ENCODE peak calls at places on chromosomes 6 and 20, in nine cellular contexts. One of them, this sample, is unnamed. For H3K27me3, the result is how much of the 10 kb centered on the place peaks cover.

GRCh38 chr6:161833099-161833860 is 559.4 kb upstream of the AGPAT4 start:
- DNase-seq in HCT116: no peak
- DNase-seq in kidney epithelial cell: no peak
- DNase-seq in neural progenitor cell: no peak
- DNase-seq in cardiac muscle cell: no peak
- DNase-seq in Panc1: no peak
- DNase-seq in stomach: no peak
- DNase-seq in BJ: no peak
- DNase-seq in heart right ventricle: no peak
- DNase-seq in this sample: no peak

GRCh38 chr6:9532621-9533557 is 882.0 kb downstream of the TFAP2A start:
- DNase-seq in Panc1: no peak
- DNase-seq in kidney epithelial cell: no peak
- DNase-seq in cardiac muscle cell: no peak
- DNase-seq in BJ: peak
- DNase-seq in heart right ventricle: no peak
- DNase-seq in stomach: no peak
- DNase-seq in HCT116: no peak
- DNase-seq in neural progenitor cell: no peak
- DNase-seq in this sample: no peak

GRCh38 chr20:62117362-62117646 is 5.0 kb upstream of the LSM14B start:
- DNase-seq in stomach: no peak
- DNase-seq in heart right ventricle: no peak
- DNase-seq in kidney epithelial cell: no peak
- DNase-seq in cardiac muscle cell: no peak
- DNase-seq in neural progenitor cell: peak
- DNase-seq in Panc1: no peak
- DNase-seq in BJ: no peak
- DNase-seq in HCT116: no peak
- DNase-seq in this sample: no peak

GRCh38 chr20:46458891-46459750 is 52.7 kb upstream of the ELMO2 start:
- DNase-seq in HCT116: no peak
- DNase-seq in BJ: no peak
- DNase-seq in stomach: peak
- DNase-seq in kidney epithelial cell: no peak
- DNase-seq in cardiac muscle cell: peak
- DNase-seq in neural progenitor cell: peak
- DNase-seq in heart right ventricle: peak
- DNase-seq in Panc1: no peak
- DNase-seq in this sample: no peak

GRCh38 chr6:154277578-154278128 is 79.0 kb downstream of the IPCEF1 start:
- DNase-seq in cardiac muscle cell: no peak
- DNase-seq in Panc1: no peak
- DNase-seq in stomach: no peak
- DNase-seq in BJ: no peak
- DNase-seq in kidney epithelial cell: no peak
- DNase-seq in HCT116: no peak
- DNase-seq in heart right ventricle: no peak
- DNase-seq in neural progenitor cell: no peak
- DNase-seq in this sample: no peak

GRCh38 chr20:62117658-62118057 is 4.6 kb upstream of the LSM14B start:
- DNase-seq in stomach: peak
- DNase-seq in kidney epithelial cell: no peak
- DNase-seq in Panc1: no peak
- DNase-seq in HCT116: no peak
- DNase-seq in neural progenitor cell: peak
- DNase-seq in heart right ventricle: peak
- DNase-seq in cardiac muscle cell: peak
- DNase-seq in BJ: no peak
- DNase-seq in this sample: no peak

GRCh38 chr6:53484409-53485280 is 60.3 kb downstream of the GCLC start:
- DNase-seq in neural progenitor cell: peak
- DNase-seq in Panc1: peak
- DNase-seq in BJ: no peak
- DNase-seq in cardiac muscle cell: peak
- DNase-seq in stomach: peak
- DNase-seq in heart right ventricle: no peak
- DNase-seq in HCT116: peak
- DNase-seq in kidney epithelial cell: peak
- DNase-seq in this sample: no peak

GRCh38 chr6:3259491-3259958 is 778 bp downstream of the PSMG4 start:
- DNase-seq in kidney epithelial cell: no peak
- DNase-seq in Panc1: no peak
- DNase-seq in cardiac muscle cell: peak
- DNase-seq in BJ: no peak
- DNase-seq in stomach: peak
- DNase-seq in HCT116: no peak
- DNase-seq in heart right ventricle: peak
- DNase-seq in neural progenitor cell: peak
- DNase-seq in this sample: no peak

GRCh38 chr20:20548527-20549266 is 163.7 kb downstream of the RALGAPA2 start:
- DNase-seq in neural progenitor cell: no peak
- DNase-seq in kidney epithelial cell: no peak
- DNase-seq in Panc1: no peak
- DNase-seq in heart right ventricle: no peak
- DNase-seq in HCT116: no peak
- DNase-seq in cardiac muscle cell: no peak
- DNase-seq in stomach: peak
- DNase-seq in BJ: no peak
- DNase-seq in this sample: no peak

GRCh38 chr6:132598473-132598872 is 8.9 kb upstream of the TAAR5 start:
- DNase-seq in kidney epithelial cell: no peak
- DNase-seq in stomach: no peak
- DNase-seq in cardiac muscle cell: peak
- DNase-seq in neural progenitor cell: peak
- DNase-seq in BJ: no peak
- DNase-seq in HCT116: peak
- DNase-seq in Panc1: no peak
- DNase-seq in heart right ventricle: no peak
- DNase-seq in this sample: no peak

GRCh38 chr6:155883334-155883731 is 427.7 kb upstream of the NOX3 start:
- DNase-seq in stomach: no peak
- DNase-seq in cardiac muscle cell: no peak
- DNase-seq in kidney epithelial cell: no peak
- DNase-seq in HCT116: no peak
- DNase-seq in neural progenitor cell: no peak
- DNase-seq in heart right ventricle: no peak
- DNase-seq in BJ: no peak
- DNase-seq in Panc1: no peak
- DNase-seq in this sample: no peak

GRCh38 chr6:137165375-137166246 is 7.8 kb downstream of the IL22RA2 start:
- DNase-seq in HCT116: peak
- DNase-seq in cardiac muscle cell: no peak
- DNase-seq in kidney epithelial cell: no peak
- DNase-seq in stomach: peak
- DNase-seq in heart right ventricle: peak
- DNase-seq in neural progenitor cell: no peak
- DNase-seq in Panc1: no peak
- DNase-seq in BJ: no peak
- DNase-seq in this sample: no peak

GRCh38 chr6:131552572-131552971 is 20.5 kb upstream of the ARG1 start:
- DNase-seq in stomach: no peak
- DNase-seq in kidney epithelial cell: no peak
- DNase-seq in Panc1: no peak
- DNase-seq in neural progenitor cell: no peak
- DNase-seq in cardiac muscle cell: no peak
- DNase-seq in BJ: no peak
- DNase-seq in HCT116: no peak
- DNase-seq in heart right ventricle: no peak
- DNase-seq in this sample: no peak

GRCh38 chr20:16699287-16699686 is 30.5 kb upstream of the SNRPB2 start:
- DNase-seq in stomach: no peak
- DNase-seq in Panc1: no peak
- DNase-seq in cardiac muscle cell: peak
- DNase-seq in heart right ventricle: no peak
- DNase-seq in BJ: no peak
- DNase-seq in kidney epithelial cell: no peak
- DNase-seq in HCT116: no peak
- DNase-seq in neural progenitor cell: peak
- DNase-seq in this sample: no peak

GRCh38 chr20:16691381-16691780 is 38.4 kb upstream of the SNRPB2 start:
- DNase-seq in heart right ventricle: no peak
- DNase-seq in Panc1: no peak
- DNase-seq in BJ: no peak
- DNase-seq in cardiac muscle cell: no peak
- DNase-seq in stomach: no peak
- DNase-seq in neural progenitor cell: no peak
- DNase-seq in HCT116: no peak
- DNase-seq in kidney epithelial cell: no peak
- DNase-seq in this sample: no peak

GRCh38 chr20:16694176-16694575 is 35.6 kb upstream of the SNRPB2 start:
- DNase-seq in Panc1: no peak
- DNase-seq in kidney epithelial cell: no peak
- DNase-seq in cardiac muscle cell: no peak
- DNase-seq in BJ: no peak
- DNase-seq in HCT116: no peak
- DNase-seq in heart right ventricle: no peak
- DNase-seq in stomach: no peak
- DNase-seq in neural progenitor cell: no peak
- DNase-seq in this sample: no peak

GRCh38 chr20:16692442-16692841 is 37.4 kb upstream of the SNRPB2 start:
- DNase-seq in BJ: no peak
- DNase-seq in stomach: no peak
- DNase-seq in neural progenitor cell: no peak
- DNase-seq in cardiac muscle cell: no peak
- DNase-seq in Panc1: no peak
- DNase-seq in kidney epithelial cell: no peak
- DNase-seq in heart right ventricle: no peak
- DNase-seq in HCT116: no peak
- DNase-seq in this sample: no peak

DNA sequence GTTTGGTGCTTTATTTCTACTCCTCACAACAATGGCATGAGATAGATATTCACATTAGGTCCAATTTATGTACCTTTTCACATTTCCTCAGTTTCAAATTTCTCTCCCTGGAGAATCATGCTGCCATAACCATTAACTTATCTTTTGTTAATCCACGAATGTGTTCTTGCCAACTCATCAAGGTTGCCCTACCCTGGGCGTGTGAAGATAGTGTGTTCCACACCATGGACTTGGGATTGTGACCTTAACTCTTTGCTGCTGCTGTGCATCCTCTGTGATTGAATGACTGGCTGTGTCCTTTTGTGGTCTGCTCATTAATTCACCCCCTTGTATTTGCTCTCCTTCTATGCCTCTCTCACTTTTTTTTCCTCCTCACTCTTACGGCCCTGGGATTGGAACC is 34.2 kb upstream of the SNRPB2 start:
- DNase-seq in neural progenitor cell: no peak
- DNase-seq in HCT116: no peak
- DNase-seq in stomach: no peak
- DNase-seq in heart right ventricle: no peak
- DNase-seq in Panc1: no peak
- DNase-seq in kidney epithelial cell: no peak
- DNase-seq in BJ: no peak
- DNase-seq in cardiac muscle cell: no peak
- DNase-seq in this sample: no peak
- H3K27me3 ChIP-seq in neural progenitor cell: under half
- H3K27me3 ChIP-seq in HCT116: under half
- H3K27me3 ChIP-seq in stomach: under half
- H3K27me3 ChIP-seq in heart right ventricle: under half
- H3K27me3 ChIP-seq in Panc1: under half
- H3K27me3 ChIP-seq in kidney epithelial cell: under half
- H3K27me3 ChIP-seq in BJ: under half
- H3K27me3 ChIP-seq in cardiac muscle cell: under half
- H3K27me3 ChIP-seq in this sample: under half

GRCh38 chr6:24655229-24655628 is 9.2 kb upstream of the KIAA0319 start:
- DNase-seq in heart right ventricle: no peak
- DNase-seq in BJ: no peak
- DNase-seq in kidney epithelial cell: no peak
- DNase-seq in HCT116: no peak
- DNase-seq in cardiac muscle cell: no peak
- DNase-seq in Panc1: no peak
- DNase-seq in neural progenitor cell: no peak
- DNase-seq in stomach: no peak
- DNase-seq in this sample: no peak
- TF ChIP-seq CTCF in heart right ventricle: no peak
- TF ChIP-seq CTCF in BJ: no peak
- TF ChIP-seq CTCF in kidney epithelial cell: no peak
- TF ChIP-seq CTCF in HCT116: no peak
- TF ChIP-seq CTCF in cardiac muscle cell: no peak
- TF ChIP-seq CTCF in Panc1: no peak
- TF ChIP-seq CTCF in neural progenitor cell: no peak
- TF ChIP-seq CTCF in stomach: no peak
- TF ChIP-seq CTCF in this sample: no peak

DNA sequence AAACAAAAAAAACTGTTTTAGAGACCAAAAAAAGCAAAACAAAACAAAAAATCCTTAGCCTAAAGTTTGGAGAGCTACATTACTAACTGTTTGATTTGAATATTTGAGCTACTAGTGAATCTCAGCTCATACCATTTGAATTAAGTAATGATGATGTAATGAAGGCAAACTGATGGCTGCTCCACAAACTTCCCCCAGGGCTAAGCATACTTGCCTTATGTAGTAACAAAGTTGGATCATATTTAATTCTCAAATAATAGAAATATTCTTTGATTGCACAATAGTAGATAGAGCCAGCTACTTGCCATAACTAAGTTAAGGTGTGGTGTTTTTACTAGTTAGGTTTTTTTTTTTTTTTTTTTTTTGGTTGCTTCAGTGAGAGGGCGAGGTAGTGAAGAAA is 2.8 kb downstream of the RAB32 start:
- DNase-seq in neural progenitor cell: no peak
- DNase-seq in BJ: peak
- DNase-seq in stomach: no peak
- DNase-seq in heart right ventricle: no peak
- DNase-seq in HCT116: no peak
- DNase-seq in Panc1: peak
- DNase-seq in cardiac muscle cell: no peak
- DNase-seq in kidney epithelial cell: peak
- DNase-seq in this sample: peak
- H3K27me3 ChIP-seq in neural progenitor cell: under half
- H3K27me3 ChIP-seq in BJ: under half
- H3K27me3 ChIP-seq in stomach: under half
- H3K27me3 ChIP-seq in heart right ventricle: under half
- H3K27me3 ChIP-seq in HCT116: under half
- H3K27me3 ChIP-seq in Panc1: under half
- H3K27me3 ChIP-seq in cardiac muscle cell: under half
- H3K27me3 ChIP-seq in kidney epithelial cell: under half
- H3K27me3 ChIP-seq in this sample: under half

DNA sequence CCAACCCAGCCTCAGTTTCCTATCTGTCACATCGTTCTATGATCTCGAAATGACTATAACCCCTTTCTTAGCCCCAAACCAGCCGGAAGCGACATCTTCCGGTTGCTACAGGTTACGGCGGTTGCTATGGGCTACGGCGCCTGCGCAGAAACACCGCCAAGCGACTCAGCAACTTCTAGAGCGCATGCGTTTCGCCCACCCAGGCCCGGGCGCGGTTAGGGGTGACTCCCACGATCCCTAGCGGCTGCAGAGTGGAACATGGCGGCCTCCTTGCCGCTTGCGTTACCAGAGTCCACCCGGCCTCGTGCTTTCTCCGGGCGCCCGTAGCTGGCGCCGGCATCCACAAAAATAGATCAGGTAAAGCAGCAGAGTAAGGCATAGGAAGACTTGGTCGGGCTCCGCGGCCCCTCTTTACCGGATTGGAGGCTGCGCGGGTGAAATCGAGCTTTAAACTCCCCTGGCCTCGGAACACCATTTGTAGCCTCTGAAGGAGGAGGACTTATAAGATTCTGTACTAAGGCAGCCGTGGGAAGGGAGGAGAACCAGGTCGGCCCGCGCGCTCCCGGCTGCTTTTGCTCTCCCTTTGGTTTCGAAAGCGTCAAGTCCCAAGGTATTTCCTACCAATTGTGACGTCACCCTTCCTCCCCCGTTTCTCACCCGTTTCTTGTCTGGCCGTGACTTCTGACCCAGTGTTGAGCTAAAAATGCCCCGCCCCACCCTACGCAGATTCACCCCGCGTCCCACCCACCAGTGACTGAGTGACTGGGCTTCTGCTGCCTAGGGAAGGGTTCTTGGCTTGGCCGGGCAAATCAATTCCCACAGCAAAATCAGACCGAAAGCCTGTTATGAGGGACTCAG is 3.5 kb downstream of the SDCBP2 start:
- DNase-seq in BJ: peak
- DNase-seq in HCT116: peak
- DNase-seq in Panc1: peak
- DNase-seq in cardiac muscle cell: peak
- DNase-seq in kidney epithelial cell: peak
- DNase-seq in neural progenitor cell: peak
- DNase-seq in heart right ventricle: peak
- DNase-seq in stomach: peak
- DNase-seq in this sample: peak
- TF ChIP-seq CTCF in BJ: peak
- TF ChIP-seq CTCF in HCT116: no peak
- TF ChIP-seq CTCF in Panc1: no peak
- TF ChIP-seq CTCF in cardiac muscle cell: peak
- TF ChIP-seq CTCF in kidney epithelial cell: peak
- TF ChIP-seq CTCF in neural progenitor cell: no peak
- TF ChIP-seq CTCF in heart right ventricle: peak
- TF ChIP-seq CTCF in stomach: no peak
- TF ChIP-seq CTCF in this sample: no peak